ENCODE peak calls at places on chromosome 21, in eight cellular contexts. One of them, this sample, is unnamed.

GRCh38 chr21:31850886-31851285 is 21.9 kb upstream of the HUNK start:
- DNase-seq in HEK293T: no peak
- DNase-seq in T-helper 9 cell: no peak
- DNase-seq in dermis microvascular lymphatic vessel endothelial cell: no peak
- DNase-seq in pancreas: no peak
- DNase-seq in WTC11: no peak
- DNase-seq in type B pancreatic cell: no peak
- DNase-seq in NCI-H2171: no peak
- DNase-seq in this sample: no peak

GRCh38 chr21:14273736-14274538 is 58.0 kb downstream of the RBM11 start:
- DNase-seq in HEK293T: no peak
- DNase-seq in T-helper 9 cell: no peak
- DNase-seq in dermis microvascular lymphatic vessel endothelial cell: peak
- DNase-seq in pancreas: peak
- DNase-seq in WTC11: peak
- DNase-seq in type B pancreatic cell: no peak
- DNase-seq in NCI-H2171: no peak
- DNase-seq in this sample: no peak

GRCh38 chr21:25735895-25736597 is 1.3 kb downstream of the GABPA start:
- DNase-seq in HEK293T: no peak
- DNase-seq in T-helper 9 cell: no peak
- DNase-seq in dermis microvascular lymphatic vessel endothelial cell: peak
- DNase-seq in pancreas: no peak
- DNase-seq in WTC11: no peak
- DNase-seq in type B pancreatic cell: no peak
- DNase-seq in NCI-H2171: no peak
- DNase-seq in this sample: no peak

GRCh38 chr21:26835714-26836265 is 9.4 kb downstream of the ADAMTS1 start:
- DNase-seq in HEK293T: no peak
- DNase-seq in T-helper 9 cell: no peak
- DNase-seq in dermis microvascular lymphatic vessel endothelial cell: no peak
- DNase-seq in pancreas: no peak
- DNase-seq in WTC11: no peak
- DNase-seq in type B pancreatic cell: no peak
- DNase-seq in NCI-H2171: no peak
- DNase-seq in this sample: no peak

GRCh38 chr21:46457801-46458314 is 833 bp upstream of the DIP2A start:
- DNase-seq in HEK293T: peak
- DNase-seq in T-helper 9 cell: peak
- DNase-seq in dermis microvascular lymphatic vessel endothelial cell: no peak
- DNase-seq in pancreas: no peak
- DNase-seq in WTC11: no peak
- DNase-seq in type B pancreatic cell: peak
- DNase-seq in NCI-H2171: no peak
- DNase-seq in this sample: no peak

GRCh38 chr21:44583800-44584147 is 3.4 kb upstream of the KRTAP10-5 start:
- DNase-seq in HEK293T: no peak
- DNase-seq in T-helper 9 cell: no peak
- DNase-seq in dermis microvascular lymphatic vessel endothelial cell: no peak
- DNase-seq in pancreas: no peak
- DNase-seq in WTC11: no peak
- DNase-seq in type B pancreatic cell: no peak
- DNase-seq in NCI-H2171: no peak
- DNase-seq in this sample: no peak

GRCh38 chr21:39109596-39110210 is 73.5 kb downstream of the PSMG1 start:
- DNase-seq in HEK293T: no peak
- DNase-seq in T-helper 9 cell: no peak
- DNase-seq in dermis microvascular lymphatic vessel endothelial cell: no peak
- DNase-seq in pancreas: no peak
- DNase-seq in WTC11: no peak
- DNase-seq in type B pancreatic cell: no peak
- DNase-seq in NCI-H2171: no peak
- DNase-seq in this sample: no peak

GRCh38 chr21:16563795-16564194 is 834.0 kb downstream of the USP25 start:
- DNase-seq in HEK293T: no peak
- DNase-seq in T-helper 9 cell: no peak
- DNase-seq in dermis microvascular lymphatic vessel endothelial cell: peak
- DNase-seq in pancreas: peak
- DNase-seq in WTC11: peak
- DNase-seq in type B pancreatic cell: no peak
- DNase-seq in NCI-H2171: no peak
- DNase-seq in this sample: no peak

GRCh38 chr21:39441502-39442475 is 3.8 kb downstream of the LCA5L start:
- DNase-seq in HEK293T: peak
- DNase-seq in T-helper 9 cell: peak
- DNase-seq in dermis microvascular lymphatic vessel endothelial cell: peak
- DNase-seq in pancreas: peak
- DNase-seq in WTC11: peak
- DNase-seq in type B pancreatic cell: no peak
- DNase-seq in NCI-H2171: no peak
- DNase-seq in this sample: peak

GRCh38 chr21:36773111-36773510 is 74.2 kb downstream of the SIM2 start:
- DNase-seq in HEK293T: no peak
- DNase-seq in T-helper 9 cell: no peak
- DNase-seq in dermis microvascular lymphatic vessel endothelial cell: no peak
- DNase-seq in pancreas: peak
- DNase-seq in WTC11: no peak
- DNase-seq in type B pancreatic cell: no peak
- DNase-seq in NCI-H2171: peak
- DNase-seq in this sample: no peak

GRCh38 chr21:15192243-15192642 is 127.4 kb upstream of the NRIP1 start:
- DNase-seq in HEK293T: no peak
- DNase-seq in T-helper 9 cell: no peak
- DNase-seq in dermis microvascular lymphatic vessel endothelial cell: no peak
- DNase-seq in pancreas: no peak
- DNase-seq in WTC11: no peak
- DNase-seq in type B pancreatic cell: no peak
- DNase-seq in NCI-H2171: no peak
- DNase-seq in this sample: no peak

GRCh38 chr21:23936224-23936623 is 1671.1 kb downstream of the MRPL39 start:
- DNase-seq in HEK293T: peak
- DNase-seq in T-helper 9 cell: no peak
- DNase-seq in dermis microvascular lymphatic vessel endothelial cell: no peak
- DNase-seq in pancreas: no peak
- DNase-seq in WTC11: peak
- DNase-seq in type B pancreatic cell: no peak
- DNase-seq in NCI-H2171: no peak
- DNase-seq in this sample: no peak

GRCh38 chr21:41199588-41199987 is 31.6 kb downstream of the BACE2 start:
- DNase-seq in HEK293T: no peak
- DNase-seq in T-helper 9 cell: no peak
- DNase-seq in dermis microvascular lymphatic vessel endothelial cell: no peak
- DNase-seq in pancreas: no peak
- DNase-seq in WTC11: no peak
- DNase-seq in type B pancreatic cell: no peak
- DNase-seq in NCI-H2171: no peak
- DNase-seq in this sample: no peak

GRCh38 chr21:44938976-44939531 is 775 bp upstream of the SLX9 start:
- DNase-seq in HEK293T: no peak
- DNase-seq in T-helper 9 cell: no peak
- DNase-seq in dermis microvascular lymphatic vessel endothelial cell: no peak
- DNase-seq in pancreas: no peak
- DNase-seq in WTC11: no peak
- DNase-seq in type B pancreatic cell: no peak
- DNase-seq in NCI-H2171: no peak
- DNase-seq in this sample: no peak

GRCh38 chr21:46128983-46129571 is 26.3 kb downstream of the FTCD start:
- DNase-seq in HEK293T: no peak
- DNase-seq in T-helper 9 cell: no peak
- DNase-seq in dermis microvascular lymphatic vessel endothelial cell: no peak
- DNase-seq in pancreas: no peak
- DNase-seq in WTC11: no peak
- DNase-seq in type B pancreatic cell: no peak
- DNase-seq in NCI-H2171: no peak
- DNase-seq in this sample: no peak

GRCh38 chr21:43325968-43326367 is 101.0 kb downstream of the SIK1 start:
- DNase-seq in HEK293T: no peak
- DNase-seq in T-helper 9 cell: no peak
- DNase-seq in dermis microvascular lymphatic vessel endothelial cell: peak
- DNase-seq in pancreas: no peak
- DNase-seq in WTC11: no peak
- DNase-seq in type B pancreatic cell: no peak
- DNase-seq in NCI-H2171: no peak
- DNase-seq in this sample: peak

GRCh38 chr21:33584455-33584854 is 4.0 kb downstream of the DONSON start:
- DNase-seq in HEK293T: no peak
- DNase-seq in T-helper 9 cell: no peak
- DNase-seq in dermis microvascular lymphatic vessel endothelial cell: no peak
- DNase-seq in pancreas: no peak
- DNase-seq in WTC11: no peak
- DNase-seq in type B pancreatic cell: no peak
- DNase-seq in NCI-H2171: no peak
- DNase-seq in this sample: no peak

This sample was measured in NCI-H526 treated with DMSO at 0.1 percent for 48 hours.